ENCODE peak calls at places on chromosomes 2 and 18, in six cellular contexts. One of them, this sample, is unnamed.

GRCh38 chr2:231198291-231199173 is at the start of gene ARMC9:
- DNase-seq in GM23338: peak
- DNase-seq in endodermal cell: peak
- DNase-seq in lower lobe of right lung: peak
- DNase-seq in spleen: peak
- DNase-seq in ascending aorta: peak
- DNase-seq in this sample: peak

GRCh38 chr2:30288576-30288975 is 57.2 kb downstream of the LBH start:
- DNase-seq in GM23338: no peak
- DNase-seq in endodermal cell: no peak
- DNase-seq in lower lobe of right lung: no peak
- DNase-seq in spleen: no peak
- DNase-seq in ascending aorta: no peak
- DNase-seq in this sample: no peak

GRCh38 chr2:86396304-86396785 is 44.8 kb upstream of the KDM3A start:
- DNase-seq in GM23338: peak
- DNase-seq in endodermal cell: peak
- DNase-seq in lower lobe of right lung: peak
- DNase-seq in spleen: no peak
- DNase-seq in ascending aorta: peak
- DNase-seq in this sample: no peak

GRCh38 chr2:108270768-108271506 is 17.8 kb upstream of the SULT1C2 start:
- DNase-seq in GM23338: no peak
- DNase-seq in endodermal cell: no peak
- DNase-seq in lower lobe of right lung: no peak
- DNase-seq in spleen: no peak
- DNase-seq in ascending aorta: no peak
- DNase-seq in this sample: no peak

GRCh38 chr2:238936162-238937052 is 88.5 kb downstream of the TWIST2 start:
- DNase-seq in GM23338: no peak
- DNase-seq in endodermal cell: peak
- DNase-seq in lower lobe of right lung: no peak
- DNase-seq in spleen: peak
- DNase-seq in ascending aorta: peak
- DNase-seq in this sample: no peak

GRCh38 chr2:105324732-105325131 is 4.8 kb downstream of the TGFBRAP1 start:
- DNase-seq in GM23338: peak
- DNase-seq in endodermal cell: peak
- DNase-seq in lower lobe of right lung: no peak
- DNase-seq in spleen: no peak
- DNase-seq in ascending aorta: no peak
- DNase-seq in this sample: no peak

GRCh38 chr2:174972924-174973323 is 32.3 kb downstream of the CHN1 start:
- DNase-seq in GM23338: no peak
- DNase-seq in endodermal cell: no peak
- DNase-seq in lower lobe of right lung: no peak
- DNase-seq in spleen: no peak
- DNase-seq in ascending aorta: no peak
- DNase-seq in this sample: no peak

GRCh38 chr2:85668009-85668856 is at the start of gene SFTPB:
- DNase-seq in GM23338: no peak
- DNase-seq in endodermal cell: no peak
- DNase-seq in lower lobe of right lung: peak
- DNase-seq in spleen: no peak
- DNase-seq in ascending aorta: peak
- DNase-seq in this sample: no peak

GRCh38 chr2:201558232-201558631 is 85.1 kb downstream of the TMEM237 start:
- DNase-seq in GM23338: no peak
- DNase-seq in endodermal cell: peak
- DNase-seq in lower lobe of right lung: no peak
- DNase-seq in spleen: no peak
- DNase-seq in ascending aorta: no peak
- DNase-seq in this sample: no peak

GRCh38 chr2:89833116-89833779 is 1141.8 kb downstream of the RPIA start:
- DNase-seq in GM23338: peak
- DNase-seq in endodermal cell: no peak
- DNase-seq in lower lobe of right lung: no peak
- DNase-seq in spleen: no peak
- DNase-seq in ascending aorta: no peak
- DNase-seq in this sample: no peak

GRCh38 chr2:19358242-19359020 is at the start of gene OSR1:
- DNase-seq in GM23338: peak
- DNase-seq in endodermal cell: peak
- DNase-seq in lower lobe of right lung: no peak
- DNase-seq in spleen: peak
- DNase-seq in ascending aorta: peak
- DNase-seq in this sample: no peak

GRCh38 chr18:21505231-21505630 is 95.3 kb downstream of the ESCO1 start:
- DNase-seq in GM23338: no peak
- DNase-seq in endodermal cell: no peak
- DNase-seq in lower lobe of right lung: no peak
- DNase-seq in spleen: no peak
- DNase-seq in ascending aorta: no peak
- DNase-seq in this sample: no peak

GRCh38 chr2:209368406-209368805 is 55.4 kb upstream of the MAP2 start:
- DNase-seq in GM23338: no peak
- DNase-seq in endodermal cell: no peak
- DNase-seq in lower lobe of right lung: no peak
- DNase-seq in spleen: no peak
- DNase-seq in ascending aorta: no peak
- DNase-seq in this sample: no peak

GRCh38 chr2:209772316-209772715 is 684 bp downstream of the UNC80 start:
- DNase-seq in GM23338: peak
- DNase-seq in endodermal cell: no peak
- DNase-seq in lower lobe of right lung: no peak
- DNase-seq in spleen: no peak
- DNase-seq in ascending aorta: no peak
- DNase-seq in this sample: peak

GRCh38 chr2:239724851-239725550 is 300.1 kb downstream of the NDUFA10 start:
- DNase-seq in GM23338: no peak
- DNase-seq in endodermal cell: no peak
- DNase-seq in lower lobe of right lung: peak
- DNase-seq in spleen: peak
- DNase-seq in ascending aorta: peak
- DNase-seq in this sample: peak

GRCh38 chr2:152352616-152353015 is 17.6 kb downstream of the FMNL2 start:
- DNase-seq in GM23338: no peak
- DNase-seq in endodermal cell: no peak
- DNase-seq in lower lobe of right lung: no peak
- DNase-seq in spleen: no peak
- DNase-seq in ascending aorta: no peak
- DNase-seq in this sample: no peak

GRCh38 chr2:60884795-60885194 is 3.4 kb downstream of the REL start:
- DNase-seq in GM23338: no peak
- DNase-seq in endodermal cell: no peak
- DNase-seq in lower lobe of right lung: no peak
- DNase-seq in spleen: no peak
- DNase-seq in ascending aorta: no peak
- DNase-seq in this sample: no peak

GRCh38 chr18:3624818-3625716 is 175.1 kb downstream of the TGIF1 start:
- DNase-seq in GM23338: peak
- DNase-seq in endodermal cell: peak
- DNase-seq in lower lobe of right lung: no peak
- DNase-seq in spleen: no peak
- DNase-seq in ascending aorta: peak
- DNase-seq in this sample: no peak

GRCh38 chr18:76453057-76453561 is 41.9 kb downstream of the ZNF516 start:
- DNase-seq in GM23338: no peak
- DNase-seq in endodermal cell: peak
- DNase-seq in lower lobe of right lung: no peak
- DNase-seq in spleen: no peak
- DNase-seq in ascending aorta: no peak
- DNase-seq in this sample: no peak

GRCh38 chr2:26605195-26605968 is 35.8 kb downstream of the CIB4 start:
- DNase-seq in GM23338: peak
- DNase-seq in endodermal cell: peak
- DNase-seq in lower lobe of right lung: no peak
- DNase-seq in spleen: peak
- DNase-seq in ascending aorta: no peak
- DNase-seq in this sample: no peak

GRCh38 chr2:217430916-217431576 is 571.2 kb upstream of the TNP1 start:
- DNase-seq in GM23338: no peak
- DNase-seq in endodermal cell: no peak
- DNase-seq in lower lobe of right lung: no peak
- DNase-seq in spleen: no peak
- DNase-seq in ascending aorta: no peak
- DNase-seq in this sample: no peak

GRCh38 chr2:85326946-85327756 is 638 bp downstream of the TGOLN2 start:
- DNase-seq in GM23338: peak
- DNase-seq in endodermal cell: peak
- DNase-seq in lower lobe of right lung: peak
- DNase-seq in spleen: peak
- DNase-seq in ascending aorta: peak
- DNase-seq in this sample: peak

GRCh38 chr18:61833387-61833786 is 59.4 kb downstream of the RNF152 start:
- DNase-seq in GM23338: no peak
- DNase-seq in endodermal cell: no peak
- DNase-seq in lower lobe of right lung: no peak
- DNase-seq in spleen: no peak
- DNase-seq in ascending aorta: no peak
- DNase-seq in this sample: no peak

GRCh38 chr2:17115042-17115441 is 403.2 kb downstream of the RAD51AP2 start:
- DNase-seq in GM23338: no peak
- DNase-seq in endodermal cell: no peak
- DNase-seq in lower lobe of right lung: no peak
- DNase-seq in spleen: no peak
- DNase-seq in ascending aorta: no peak
- DNase-seq in this sample: no peak

GRCh38 chr2:233820766-233821105 is 33.6 kb downstream of the HJURP start:
- DNase-seq in GM23338: no peak
- DNase-seq in endodermal cell: peak
- DNase-seq in lower lobe of right lung: no peak
- DNase-seq in spleen: peak
- DNase-seq in ascending aorta: peak
- DNase-seq in this sample: no peak

GRCh38 chr2:60796573-60797509 is 40.8 kb downstream of the PAPOLG start:
- DNase-seq in GM23338: no peak
- DNase-seq in endodermal cell: no peak
- DNase-seq in lower lobe of right lung: no peak
- DNase-seq in spleen: no peak
- DNase-seq in ascending aorta: no peak
- DNase-seq in this sample: no peak

GRCh38 chr2:64453710-64454315 is at the start of gene LGALSL:
- DNase-seq in GM23338: peak
- DNase-seq in endodermal cell: peak
- DNase-seq in lower lobe of right lung: peak
- DNase-seq in spleen: peak
- DNase-seq in ascending aorta: peak
- DNase-seq in this sample: peak

GRCh38 chr2:64456298-64456697 is 2.3 kb downstream of the LGALSL start:
- DNase-seq in GM23338: no peak
- DNase-seq in endodermal cell: no peak
- DNase-seq in lower lobe of right lung: peak
- DNase-seq in spleen: no peak
- DNase-seq in ascending aorta: no peak
- DNase-seq in this sample: peak

GRCh38 chr2:64454316-64455030 is 511 bp downstream of the LGALSL start:
- DNase-seq in GM23338: peak
- DNase-seq in endodermal cell: peak
- DNase-seq in lower lobe of right lung: peak
- DNase-seq in spleen: peak
- DNase-seq in ascending aorta: peak
- DNase-seq in this sample: peak

GRCh38 chr2:64455545-64455944 is 1.6 kb downstream of the LGALSL start:
- DNase-seq in GM23338: no peak
- DNase-seq in endodermal cell: no peak
- DNase-seq in lower lobe of right lung: no peak
- DNase-seq in spleen: no peak
- DNase-seq in ascending aorta: no peak
- DNase-seq in this sample: no peak

GRCh38 chr2:64455031-64455332 is 1.0 kb downstream of the LGALSL start:
- DNase-seq in GM23338: no peak
- DNase-seq in endodermal cell: no peak
- DNase-seq in lower lobe of right lung: no peak
- DNase-seq in spleen: no peak
- DNase-seq in ascending aorta: no peak
- DNase-seq in this sample: no peak
- H3K27ac ChIP-seq in GM23338: no peak
- H3K27ac ChIP-seq in endodermal cell: no peak
- H3K27ac ChIP-seq in lower lobe of right lung: peak
- H3K27ac ChIP-seq in spleen: peak
- H3K27ac ChIP-seq in ascending aorta: peak
- H3K27ac ChIP-seq in this sample: peak

GRCh38 chr18:7954229-7954628 is 387.1 kb downstream of the PTPRM start:
- DNase-seq in GM23338: no peak
- DNase-seq in endodermal cell: no peak
- DNase-seq in lower lobe of right lung: no peak
- DNase-seq in spleen: no peak
- DNase-seq in ascending aorta: no peak
- DNase-seq in this sample: no peak
- H3K27ac ChIP-seq in GM23338: no peak
- H3K27ac ChIP-seq in endodermal cell: no peak
- H3K27ac ChIP-seq in lower lobe of right lung: no peak
- H3K27ac ChIP-seq in spleen: no peak
- H3K27ac ChIP-seq in ascending aorta: no peak
- H3K27ac ChIP-seq in this sample: no peak

GRCh38 chr2:237320801-237321563 is 93.0 kb downstream of the COL6A3 start:
- DNase-seq in GM23338: no peak
- DNase-seq in endodermal cell: no peak
- DNase-seq in lower lobe of right lung: no peak
- DNase-seq in spleen: no peak
- DNase-seq in ascending aorta: peak
- DNase-seq in this sample: no peak
- H3K27ac ChIP-seq in GM23338: no peak
- H3K27ac ChIP-seq in endodermal cell: no peak
- H3K27ac ChIP-seq in lower lobe of right lung: no peak
- H3K27ac ChIP-seq in spleen: no peak
- H3K27ac ChIP-seq in ascending aorta: peak
- H3K27ac ChIP-seq in this sample: no peak

GRCh38 chr2:242041816-242042215 is 172.3 kb downstream of the RTP5 start:
- DNase-seq in GM23338: no peak
- DNase-seq in endodermal cell: no peak
- DNase-seq in lower lobe of right lung: no peak
- DNase-seq in spleen: peak
- DNase-seq in ascending aorta: peak
- DNase-seq in this sample: no peak
- H3K27ac ChIP-seq in GM23338: no peak
- H3K27ac ChIP-seq in endodermal cell: no peak
- H3K27ac ChIP-seq in lower lobe of right lung: no peak
- H3K27ac ChIP-seq in spleen: no peak
- H3K27ac ChIP-seq in ascending aorta: no peak
- H3K27ac ChIP-seq in this sample: no peak